ENCODE peak calls at places on chromosome 18, in ten cellular contexts. Y is stimulated activated CD4-positive, alpha-beta T cell treated with anti-CD3 and anti-CD28 coated beads, Interleukin-2, amount 100 ng/mL, for 24 hours; C is NCI-H510A treated with DMSO at 0.1 percent for 48 hours; K is thoracic aorta; S is activated naive CD8-positive, alpha-beta T cell treated with anti-CD3 and anti-CD28 coated beads, Interleukin-2, amount 50 U/mL, for 24 hours; Z is mesothelial cell of epicardium; F is T follicular helper cell; V is H7; H is A172; T is AG08396. W is an unnamed sample.

GRCh38 chr18:59455728-59456276 is 96.7 kb upstream of the LMAN1 start:
- DNase-seq in Y (no peak), C (peak), K (no peak), S (no peak), Z (no peak), F (no peak), V (no peak), H (no peak), T (no peak), W (no peak)

GRCh38 chr18:58721586-58722160 is 50.4 kb downstream of the MALT1 start:
- DNase-seq in Y (no peak), C (no peak), K (no peak), S (no peak), Z (no peak), F (no peak), V (no peak), H (no peak), T (peak), W (no peak)

GRCh38 chr18:64589000-64589399 is 440.1 kb upstream of the LINC00305 start:
- DNase-seq in Y (no peak), C (no peak), K (no peak), S (no peak), Z (no peak), F (no peak), V (no peak), H (no peak), T (no peak), W (no peak)

GRCh38 chr18:27141876-27142275 is 43.2 kb downstream of the CHST9 start:
- DNase-seq in Y (no peak), C (no peak), K (no peak), S (no peak), Z (no peak), F (no peak), V (no peak), H (no peak), T (no peak), W (no peak)

GRCh38 chr18:75157359-75157758 is 51.6 kb downstream of the PTGR3 start:
- DNase-seq in Y (no peak), C (no peak), K (no peak), S (no peak), Z (no peak), F (no peak), V (no peak), H (no peak), T (no peak), W (no peak)

GRCh38 chr18:23994361-23994902 is 20.1 kb upstream of the TTC39C start:
- DNase-seq in Y (no peak), C (peak), K (no peak), S (no peak), Z (no peak), F (peak), V (no peak), H (peak), T (peak), W (no peak)

GRCh38 chr18:31247574-31248199 is 70.3 kb upstream of the DSG1 start:
- DNase-seq in Y (no peak), C (no peak), K (no peak), S (no peak), Z (no peak), F (no peak), V (no peak), H (no peak), T (no peak), W (no peak)

GRCh38 chr18:35116784-35117318 is 75.6 kb downstream of the MAPRE2 start:
- DNase-seq in Y (no peak), C (no peak), K (no peak), S (no peak), Z (no peak), F (no peak), V (no peak), H (no peak), T (no peak), W (no peak)

GRCh38 chr18:78506031-78506461 is 473.6 kb upstream of the SALL3 start:
- DNase-seq in Y (no peak), C (no peak), K (no peak), S (no peak), Z (no peak), F (no peak), V (peak), H (no peak), T (no peak), W (no peak)

GRCh38 chr18:68779169-68779568 is 18.7 kb upstream of the CCDC102B start:
- DNase-seq in Y (no peak), C (no peak), K (no peak), S (no peak), Z (no peak), F (no peak), V (no peak), H (no peak), T (peak), W (no peak)

GRCh38 chr18:31688601-31689000 is 4.2 kb upstream of the B4GALT6 start:
- DNase-seq in Y (no peak), C (no peak), K (no peak), S (no peak), Z (no peak), F (no peak), V (no peak), H (no peak), T (no peak), W (no peak)

GRCh38 chr18:62596145-62597005 is 73.5 kb downstream of the ZCCHC2 start:
- DNase-seq in Y (peak), C (peak), K (no peak), S (no peak), Z (peak), F (no peak), V (peak), H (no peak), T (peak), W (no peak)

GRCh38 chr18:10973579-10974260 is 175.6 kb downstream of the PIEZO2 start:
- DNase-seq in Y (no peak), C (no peak), K (no peak), S (no peak), Z (no peak), F (no peak), V (no peak), H (peak), T (peak), W (no peak)

GRCh38 chr18:21450913-21451312 is 149.6 kb downstream of the ESCO1 start:
- DNase-seq in Y (no peak), C (no peak), K (no peak), S (no peak), Z (no peak), F (no peak), V (no peak), H (peak), T (no peak), W (no peak)

GRCh38 chr18:13183790-13184189 is 34.8 kb upstream of the LDLRAD4 start:
- DNase-seq in Y (no peak), C (no peak), K (no peak), S (no peak), Z (no peak), F (no peak), V (no peak), H (no peak), T (no peak), W (no peak)

GRCh38 chr18:30280861-30281470 is 761.6 kb downstream of the DSC3 start:
- DNase-seq in Y (no peak), C (peak), K (no peak), S (no peak), Z (no peak), F (no peak), V (no peak), H (peak), T (peak), W (no peak)

W was measured in memory B cell.